ENCODE peak calls at places on chromosomes 4 and X, in eight cellular contexts. L, M, U, B, P, A, I and V are unnamed samples.
A peak's percentile ranks its signal among the peaks of the same experiment; 100 is the strongest.

GRCh38 chr4:145279122-145279960 is 99.0 kb upstream of the OTUD4 start:
- DNase-seq in L (no peak), M (peak; percentile 75), U (no peak), B (no peak), P (no peak), A (no peak), I (no peak), V (peak; percentile 67)

GRCh38 chr4:95549246-95550138 is 719 bp upstream of the UNC5C start:
- DNase-seq in L (peak; percentile 27), M (peak; percentile 58), U (no peak), B (peak; percentile 55), P (no peak), A (no peak), I (no peak), V (peak; percentile 53)

GRCh38 chr4:184437988-184438774 is 36.2 kb downstream of the IRF2 start:
- DNase-seq in L (no peak), M (no peak), U (no peak), B (no peak), P (no peak), A (no peak), I (no peak), V (peak; percentile 26)

GRCh38 chr4:10075953-10076391 is 40.6 kb downstream of the WDR1 start:
- DNase-seq in L (peak; percentile 22), M (no peak), U (no peak), B (peak; percentile 17), P (peak; percentile 43), A (no peak), I (peak; percentile 66), V (no peak)

GRCh38 chr4:116516711-116517110 is 568.7 kb downstream of the TRAM1L1 start:
- DNase-seq in L (no peak), M (no peak), U (no peak), B (no peak), P (no peak), A (no peak), I (no peak), V (no peak)

GRCh38 chr4:988726-989721 is 2.2 kb downstream of the IDUA start:
- DNase-seq in L (no peak), M (no peak), U (no peak), B (no peak), P (no peak), A (no peak), I (no peak), V (no peak)

GRCh38 chr4:150588341-150588740 is 6.4 kb downstream of the MAB21L2 start:
- DNase-seq in L (no peak), M (no peak), U (no peak), B (no peak), P (no peak), A (no peak), I (no peak), V (no peak)

GRCh38 chrX:85140963-85141362 is 102.6 kb downstream of the SATL1 start:
- DNase-seq in L (no peak), M (no peak), U (no peak), B (no peak), P (no peak), A (no peak), I (no peak), V (no peak)

GRCh38 chrX:989959-990510 is 222.4 kb downstream of the CRLF2 start:
- DNase-seq in L (peak; percentile 68), M (peak; percentile 68), U (peak; percentile 16), B (peak; percentile 82), P (peak; percentile 47), A (no peak), I (peak; percentile 87), V (peak; percentile 94)

GRCh38 chrX:106000203-106000602 is 38.3 kb downstream of the SERPINA7 start:
- DNase-seq in L (no peak), M (no peak), U (no peak), B (no peak), P (no peak), A (no peak), I (no peak), V (no peak)

GRCh38 chr4:149785686-149786431 is 29.8 kb downstream of the IQCM start:
- DNase-seq in L (no peak), M (peak; percentile 56), U (no peak), B (no peak), P (no peak), A (no peak), I (no peak), V (no peak)

GRCh38 chrX:53595266-53595810 is 91.2 kb downstream of the HUWE1 start:
- DNase-seq in L (no peak), M (no peak), U (no peak), B (no peak), P (no peak), A (no peak), I (no peak), V (peak; percentile 1)

GRCh38 chr4:155566241-155566823 is 100.3 kb upstream of the GUCY1A1 start:
- DNase-seq in L (no peak), M (peak; percentile 24), U (no peak), B (no peak), P (no peak), A (no peak), I (no peak), V (no peak)

GRCh38 chr4:84177831-84178230 is 321.3 kb downstream of the NKX6-1 start:
- DNase-seq in L (no peak), M (no peak), U (no peak), B (no peak), P (no peak), A (no peak), I (no peak), V (no peak)

DNA sequence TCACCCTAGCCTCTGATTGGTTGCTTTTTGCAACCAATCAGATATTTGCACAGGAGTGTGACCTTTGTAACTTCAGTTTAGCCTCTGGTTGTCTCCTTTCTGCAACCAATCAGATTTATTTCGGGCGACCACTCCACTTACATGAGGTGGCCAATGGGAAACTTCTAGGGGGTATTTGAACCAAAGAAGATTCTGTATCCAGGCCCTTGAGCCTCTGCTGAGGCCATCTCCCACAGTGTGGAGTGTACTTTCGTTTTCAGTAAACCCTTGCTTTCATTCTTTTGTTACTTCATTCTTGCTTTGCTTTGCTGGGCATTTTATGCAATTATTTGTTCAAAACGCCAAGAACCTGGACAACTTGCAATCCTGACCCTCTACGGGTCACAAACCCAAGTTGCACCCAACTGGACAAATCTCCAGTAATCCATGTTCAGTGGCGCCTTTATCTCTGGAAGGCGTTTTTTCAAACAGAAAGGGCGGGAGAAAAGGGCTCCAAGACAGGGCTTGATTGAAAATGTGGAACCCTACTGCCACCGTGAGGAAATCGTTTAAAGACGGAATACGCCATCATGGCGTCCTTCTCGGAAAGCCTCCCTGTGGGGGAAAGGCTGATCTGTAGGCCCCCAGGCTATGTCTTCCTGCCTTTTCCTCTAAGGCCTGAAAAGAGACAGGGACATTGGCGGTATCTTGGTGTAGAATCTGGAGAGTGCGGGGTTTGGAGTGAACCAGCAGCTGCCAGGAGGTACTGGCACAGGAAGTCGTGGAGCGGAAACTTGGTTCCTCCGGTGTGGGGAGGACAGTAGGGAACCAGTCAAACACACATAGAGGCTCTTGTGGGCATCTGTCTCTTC is 184.6 kb downstream of the OR13H1 start:
- DNase-seq in L (peak; percentile 80), M (no peak), U (no peak), B (peak; percentile 81), P (no peak), A (no peak), I (peak; percentile 85), V (no peak)
- TF ChIP-seq CTCF in L (peak; percentile 63), M (no peak), U (no peak), B (peak; percentile 42), P (no peak), A (no peak), I (no peak), V (no peak)

GRCh38 chr4:138696058-138696457 is 319.5 kb upstream of the NOCT start:
- DNase-seq in L (no peak), M (no peak), U (no peak), B (no peak), P (no peak), A (no peak), I (no peak), V (no peak)

GRCh38 chr4:138702471-138702870 is 313.1 kb upstream of the NOCT start:
- DNase-seq in L (no peak), M (no peak), U (no peak), B (no peak), P (no peak), A (no peak), I (no peak), V (no peak)

GRCh38 chr4:138697771-138698170 is 317.8 kb upstream of the NOCT start:
- DNase-seq in L (no peak), M (peak; percentile 34), U (no peak), B (no peak), P (no peak), A (no peak), I (no peak), V (peak; percentile 44)

DNA sequence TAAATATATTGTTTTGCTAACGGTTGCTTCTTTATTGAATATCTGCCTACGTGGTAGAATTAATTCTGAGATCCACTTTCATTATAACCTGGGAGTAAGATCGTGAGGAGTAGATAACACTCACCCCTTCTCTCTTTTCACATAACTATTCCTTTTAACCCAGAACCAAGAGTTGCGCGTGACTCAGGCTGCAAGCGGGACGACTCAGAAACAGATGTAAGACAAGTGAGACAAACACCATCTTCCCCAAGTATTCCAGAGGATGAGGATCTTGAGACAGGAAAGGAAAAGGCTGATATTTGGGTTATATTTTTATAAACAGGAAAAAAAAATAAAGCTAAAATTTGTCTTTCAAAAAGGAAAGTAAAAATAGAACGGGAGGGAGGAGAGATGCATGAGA is 318.8 kb upstream of the NOCT start:
- DNase-seq in L (no peak), M (no peak), U (no peak), B (no peak), P (no peak), A (no peak), I (no peak), V (no peak)
- H3K4me3 ChIP-seq in L (no peak overlapping the region), M (no peak overlapping the region), U (no peak overlapping the region), B (no peak overlapping the region), P (no peak overlapping the region), A (no peak overlapping the region), I (peak overlapping the region; percentile 17), V (no peak overlapping the region)

GRCh38 chrX:46340696-46341095 is 204.5 kb downstream of the ZNF674 start:
- DNase-seq in L (no peak), M (no peak), U (no peak), B (no peak), P (no peak), A (no peak), I (no peak), V (peak; percentile 2)
- TF ChIP-seq CTCF in L (no peak), M (no peak), U (no peak), B (no peak), P (no peak), A (no peak), I (no peak), V (no peak)

GRCh38 chrX:123186796-123187195 is 2.7 kb downstream of the GRIA3 start:
- DNase-seq in L (no peak), M (no peak), U (no peak), B (no peak), P (no peak), A (no peak), I (no peak), V (no peak)

GRCh38 chrX:123184199-123184857 is at the start of gene GRIA3:
- DNase-seq in L (no peak), M (no peak), U (no peak), B (no peak), P (no peak), A (no peak), I (no peak), V (no peak)

GRCh38 chrX:123184858-123185251 is 777 bp downstream of the GRIA3 start:
- DNase-seq in L (no peak), M (no peak), U (no peak), B (peak; percentile 17), P (no peak), A (no peak), I (no peak), V (no peak)

GRCh38 chrX:123188081-123188480 is 4.0 kb downstream of the GRIA3 start:
- DNase-seq in L (no peak), M (no peak), U (peak; percentile 14), B (no peak), P (no peak), A (no peak), I (no peak), V (no peak)

GRCh38 chrX:123185714-123186113 is 1.6 kb downstream of the GRIA3 start:
- DNase-seq in L (no peak), M (no peak), U (no peak), B (no peak), P (no peak), A (no peak), I (no peak), V (no peak)
- H3K4me3 ChIP-seq in L (peak overlapping the region; percentile 39), M (no peak overlapping the region), U (no peak overlapping the region), B (no peak overlapping the region), P (no peak overlapping the region), A (peak overlapping the region; percentile 44), I (peak overlapping the region; percentile 72), V (no peak overlapping the region)